ENCODE peak calls at places on chromosomes 6 and 20, in nine cellular contexts. X is brain microvascular endothelial cell, L is uterus, U is psoas muscle, K is heart left ventricle, Z is HepG2, V is lower leg skin, A is cardiac muscle cell, H is astrocyte of the cerebellum. I is an unnamed sample.

GRCh38 chr6:35391240-35391968 is 49.0 kb downstream of the PPARD start:
- DNase-seq in A (no peak), K (no peak), H (peak; percentile 91), U (no peak), X (peak; percentile 89), V (no peak), Z (no peak), L (no peak), I (peak; percentile 90)

GRCh38 chr20:21575981-21576740 is 62.3 kb upstream of the NKX2-2 start:
- DNase-seq in H (no peak), Z (no peak), K (no peak), U (no peak), L (no peak), X (no peak), V (peak; percentile 46), A (no peak), I (no peak)

GRCh38 chr20:9510926-9511325 is 3.5 kb upstream of the LAMP5 start:
- DNase-seq in K (no peak), U (no peak), Z (no peak), X (no peak), H (no peak), L (no peak), V (no peak), A (no peak), I (no peak)

GRCh38 chr6:4059115-4059777 is 19.7 kb downstream of the FAM217A start:
- DNase-seq in U (no peak), A (no peak), K (no peak), V (no peak), Z (peak; percentile 76), H (peak; percentile 37), X (peak; percentile 93), L (no peak), I (peak; percentile 5)

GRCh38 chr20:13336308-13337089 is 115.4 kb downstream of the ISM1 start:
- DNase-seq in K (no peak), U (no peak), H (no peak), X (no peak), A (no peak), V (no peak), L (no peak), Z (peak; percentile 87), I (no peak)

GRCh38 chr6:14476793-14477531 is 359.4 kb downstream of the CD83 start:
- DNase-seq in L (peak; percentile 85), X (peak; percentile 79), H (peak; percentile 31), V (no peak), A (no peak), U (peak; percentile 58), Z (no peak), K (peak; percentile 76), I (no peak)

GRCh38 chr6:4351857-4352669 is 216.7 kb upstream of the ECI2 start:
- DNase-seq in U (peak; percentile 91), V (peak; percentile 89), K (peak; percentile 80), L (peak; percentile 75), Z (no peak), X (peak; percentile 93), A (no peak), H (peak; percentile 89), I (peak; percentile 77)

GRCh38 chr20:53338716-53339115 is 254.9 kb downstream of the ZNF217 start:
- DNase-seq in Z (no peak), L (no peak), U (no peak), A (no peak), V (no peak), K (no peak), H (no peak), X (no peak), I (no peak)

DNA sequence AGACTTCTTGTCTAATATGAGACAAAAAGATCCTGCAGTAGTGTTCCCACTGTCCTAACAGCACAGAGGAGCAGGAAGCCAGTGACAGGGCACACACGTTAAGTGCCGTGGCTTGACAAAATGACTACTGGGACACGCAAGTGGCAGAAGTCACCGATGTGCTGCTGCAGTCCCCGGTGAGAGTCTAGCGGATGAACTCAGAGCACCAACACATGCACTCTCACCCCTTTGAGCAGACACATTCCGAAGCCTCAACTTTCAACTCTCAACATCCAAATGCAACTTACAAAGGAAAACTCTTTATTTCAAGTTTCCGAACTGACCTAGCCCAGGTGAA is 894 bp downstream of the LAMA4 start:
- DNase-seq in U (no peak), A (peak; percentile 17), H (no peak), X (no peak), V (no peak), Z (no peak), L (no peak), K (peak; percentile 31), I (no peak)
- H3K4me3 ChIP-seq in U (peak overlapping the region; percentile 85), A (peak overlapping the region; percentile 94), H (peak overlapping the region; percentile 82), X (peak overlapping the region; percentile 98), V (peak overlapping the region; percentile 57), Z (peak overlapping the region; percentile 38), L (peak overlapping the region; percentile 84), K (peak overlapping the region; percentile 74), I (peak overlapping the region; percentile 60)

GRCh38 chr6:7784706-7785105 is 58.8 kb downstream of the BMP6 start:
- DNase-seq in U (no peak), Z (no peak), V (no peak), L (no peak), X (no peak), A (no peak), K (no peak), H (no peak), I (no peak)

GRCh38 chr6:7786206-7786605 is 60.3 kb downstream of the BMP6 start:
- DNase-seq in A (no peak), K (no peak), X (no peak), L (no peak), U (no peak), Z (no peak), V (peak; percentile 5), H (no peak), I (no peak)

GRCh38 chr6:7787137-7787575 is 61.3 kb downstream of the BMP6 start:
- DNase-seq in H (peak; percentile 37), A (no peak), K (peak; percentile 29), Z (no peak), U (no peak), X (peak; percentile 9), V (no peak), L (peak; percentile 74), I (peak; percentile 47)

GRCh38 chr6:7785243-7785941 is 59.5 kb downstream of the BMP6 start:
- DNase-seq in K (no peak), H (no peak), U (no peak), X (no peak), A (no peak), L (no peak), V (no peak), Z (no peak), I (no peak)

GRCh38 chr6:7787731-7788130 is 61.8 kb downstream of the BMP6 start:
- DNase-seq in Z (no peak), K (no peak), V (no peak), L (no peak), X (no peak), U (no peak), A (no peak), H (no peak), I (no peak)
- TF ChIP-seq CTCF in Z (no peak), K (no peak), V (no peak), L (no peak), X (no peak), U (no peak), A (no peak), H (no peak), I (no peak)

GRCh38 chr6:3037578-3038365 is 30.5 kb upstream of the RIPK1 start:
- DNase-seq in H (no peak), L (no peak), V (no peak), U (no peak), Z (no peak), X (no peak), K (no peak), A (no peak), I (no peak)

GRCh38 chr6:3041147-3041546 is 27.1 kb upstream of the RIPK1 start:
- DNase-seq in H (no peak), X (no peak), Z (no peak), K (no peak), A (no peak), U (no peak), L (no peak), V (no peak), I (no peak)

GRCh38 chr6:3041606-3042005 is 26.7 kb upstream of the RIPK1 start:
- DNase-seq in L (no peak), A (no peak), X (no peak), Z (no peak), V (no peak), H (no peak), U (no peak), K (no peak), I (no peak)

GRCh38 chr6:3036861-3037469 is 31.3 kb upstream of the RIPK1 start:
- DNase-seq in K (no peak), Z (no peak), U (no peak), A (no peak), L (no peak), X (no peak), H (no peak), V (no peak), I (no peak)

GRCh38 chr6:3039384-3039783 is 28.9 kb upstream of the RIPK1 start:
- DNase-seq in X (no peak), Z (no peak), L (no peak), A (no peak), V (no peak), H (no peak), U (no peak), K (no peak), I (peak; percentile 23)
- H3K4me3 ChIP-seq in X (no peak overlapping the region), Z (no peak overlapping the region), L (no peak overlapping the region), A (no peak overlapping the region), V (no peak overlapping the region), H (no peak overlapping the region), U (no peak overlapping the region), K (no peak overlapping the region), I (no peak overlapping the region)

GRCh38 chr20:10653593-10654288 is 20.1 kb downstream of the JAG1 start:
- DNase-seq in Z (no peak), H (no peak), L (peak; percentile 71), U (no peak), X (peak; percentile 91), V (no peak), K (peak; percentile 53), A (peak; percentile 45), I (peak; percentile 92)
- TF ChIP-seq CTCF in Z (no peak), H (no peak), L (no peak), U (no peak), X (no peak), V (no peak), K (no peak), A (no peak), I (no peak)

DNA sequence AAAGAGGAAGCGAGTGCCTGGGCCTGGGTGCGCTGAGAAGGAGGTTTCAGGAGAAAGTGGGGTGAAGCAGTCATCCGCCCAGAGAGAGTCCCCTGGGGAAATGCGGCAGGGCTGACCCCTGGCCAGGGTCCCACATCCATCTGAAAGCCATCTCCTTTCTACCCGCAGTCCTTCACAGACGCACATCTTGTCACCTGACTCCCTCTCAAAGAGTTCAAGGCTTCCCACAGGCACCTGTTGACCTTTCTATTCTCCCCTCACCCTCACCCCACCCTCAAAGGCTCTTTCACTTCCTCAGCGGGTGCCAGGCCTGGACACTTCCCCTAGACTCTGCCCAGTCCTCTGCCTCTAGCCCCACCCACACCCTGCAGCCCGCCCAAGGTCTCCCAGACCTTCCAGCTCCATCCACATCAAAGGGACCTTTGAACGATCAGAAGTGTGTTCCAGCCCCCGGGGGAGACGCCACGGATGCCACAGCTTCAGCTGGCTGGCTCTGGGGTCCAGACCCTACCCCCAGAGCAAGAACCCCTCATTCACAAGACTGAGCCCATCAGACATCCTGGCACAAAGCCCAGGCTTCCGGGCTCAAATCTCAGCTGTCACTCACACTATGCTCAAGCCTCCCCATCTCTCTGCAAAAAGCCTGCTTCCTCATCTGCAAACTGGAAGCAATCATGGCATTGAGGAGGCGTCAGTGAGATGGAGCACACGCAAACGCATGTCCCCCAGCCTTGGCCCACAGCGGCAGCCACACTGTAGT is 2.1 kb downstream of the CTSZ start:
- DNase-seq in L (peak; percentile 22), Z (peak; percentile 71), H (no peak), U (peak; percentile 73), K (peak; percentile 65), V (peak; percentile 90), X (no peak), A (no peak), I (no peak)
- H3K4me3 ChIP-seq in L (no peak overlapping the region), Z (peak overlapping the region; percentile 73), H (peak overlapping the region; percentile 53), U (peak overlapping the region; percentile 94), K (peak overlapping the region; percentile 86), V (no peak overlapping the region), X (no peak overlapping the region), A (no peak overlapping the region), I (no peak overlapping the region)